ENCODE peak calls at places on chromosomes 3 and 15, in six cellular contexts. One of them, this sample, is unnamed. For H3K4me1, the result is how much of the 10 kb centered on the place peaks cover.

GRCh38 chr3:169657351-169658124 is 6.0 kb downstream of the MECOM start:
- DNase-seq in body of pancreas: peak
- DNase-seq in IMR-90: no peak
- DNase-seq in A673: no peak
- DNase-seq in stomach: peak
- DNase-seq in GM23338: no peak
- DNase-seq in this sample: no peak

GRCh38 chr3:109178701-109179100 is 42.2 kb downstream of the C3orf85 start:
- DNase-seq in body of pancreas: no peak
- DNase-seq in IMR-90: no peak
- DNase-seq in A673: no peak
- DNase-seq in stomach: no peak
- DNase-seq in GM23338: no peak
- DNase-seq in this sample: no peak

GRCh38 chr3:139928708-139929505 is 6.1 kb upstream of the CLSTN2 start:
- DNase-seq in body of pancreas: no peak
- DNase-seq in IMR-90: no peak
- DNase-seq in A673: no peak
- DNase-seq in stomach: no peak
- DNase-seq in GM23338: no peak
- DNase-seq in this sample: no peak

GRCh38 chr15:58015565-58015964 is 49.9 kb downstream of the ALDH1A2 start:
- DNase-seq in body of pancreas: no peak
- DNase-seq in IMR-90: no peak
- DNase-seq in A673: no peak
- DNase-seq in stomach: no peak
- DNase-seq in GM23338: no peak
- DNase-seq in this sample: no peak

GRCh38 chr15:100914876-100915275 is 4.3 kb upstream of the LRRK1 start:
- DNase-seq in body of pancreas: no peak
- DNase-seq in IMR-90: peak
- DNase-seq in A673: no peak
- DNase-seq in stomach: no peak
- DNase-seq in GM23338: peak
- DNase-seq in this sample: peak

GRCh38 chr3:196159952-196160804 is 51.0 kb downstream of the ZDHHC19 start:
- DNase-seq in body of pancreas: peak
- DNase-seq in IMR-90: peak
- DNase-seq in A673: no peak
- DNase-seq in stomach: peak
- DNase-seq in GM23338: peak
- DNase-seq in this sample: no peak

GRCh38 chr15:62495670-62496328 is 330.7 kb upstream of the C2CD4B start:
- DNase-seq in body of pancreas: peak
- DNase-seq in IMR-90: peak
- DNase-seq in A673: no peak
- DNase-seq in stomach: peak
- DNase-seq in GM23338: no peak
- DNase-seq in this sample: peak

GRCh38 chr15:27903405-27903804 is 195.7 kb downstream of the OCA2 start:
- DNase-seq in body of pancreas: no peak
- DNase-seq in IMR-90: no peak
- DNase-seq in A673: no peak
- DNase-seq in stomach: no peak
- DNase-seq in GM23338: no peak
- DNase-seq in this sample: no peak

GRCh38 chr15:94792166-94792565 is 560.8 kb downstream of the MCTP2 start:
- DNase-seq in body of pancreas: no peak
- DNase-seq in IMR-90: peak
- DNase-seq in A673: no peak
- DNase-seq in stomach: no peak
- DNase-seq in GM23338: no peak
- DNase-seq in this sample: no peak

GRCh38 chr15:57418640-57419039 is 42.3 kb downstream of the CGNL1 start:
- DNase-seq in body of pancreas: no peak
- DNase-seq in IMR-90: no peak
- DNase-seq in A673: no peak
- DNase-seq in stomach: no peak
- DNase-seq in GM23338: no peak
- DNase-seq in this sample: no peak

GRCh38 chr3:136578290-136578689 is 173.9 kb downstream of the STAG1 start:
- DNase-seq in body of pancreas: no peak
- DNase-seq in IMR-90: no peak
- DNase-seq in A673: no peak
- DNase-seq in stomach: no peak
- DNase-seq in GM23338: no peak
- DNase-seq in this sample: no peak

GRCh38 chr3:44070841-44071240 is 170.8 kb upstream of the TOPAZ1 start:
- DNase-seq in body of pancreas: no peak
- DNase-seq in IMR-90: no peak
- DNase-seq in A673: no peak
- DNase-seq in stomach: no peak
- DNase-seq in GM23338: no peak
- DNase-seq in this sample: no peak

GRCh38 chr3:106332884-106333283 is 464.1 kb upstream of the CBLB start:
- DNase-seq in body of pancreas: no peak
- DNase-seq in IMR-90: peak
- DNase-seq in A673: peak
- DNase-seq in stomach: no peak
- DNase-seq in GM23338: peak
- DNase-seq in this sample: no peak

GRCh38 chr3:184813357-184813756 is 1.4 kb downstream of the VPS8 start:
- DNase-seq in body of pancreas: no peak
- DNase-seq in IMR-90: no peak
- DNase-seq in A673: no peak
- DNase-seq in stomach: no peak
- DNase-seq in GM23338: no peak
- DNase-seq in this sample: no peak
- H3K4me3 ChIP-seq in body of pancreas: no peak
- H3K4me3 ChIP-seq in IMR-90: no peak
- H3K4me3 ChIP-seq in A673: peak
- H3K4me3 ChIP-seq in stomach: peak
- H3K4me3 ChIP-seq in GM23338: peak
- H3K4me3 ChIP-seq in this sample: no peak

DNA sequence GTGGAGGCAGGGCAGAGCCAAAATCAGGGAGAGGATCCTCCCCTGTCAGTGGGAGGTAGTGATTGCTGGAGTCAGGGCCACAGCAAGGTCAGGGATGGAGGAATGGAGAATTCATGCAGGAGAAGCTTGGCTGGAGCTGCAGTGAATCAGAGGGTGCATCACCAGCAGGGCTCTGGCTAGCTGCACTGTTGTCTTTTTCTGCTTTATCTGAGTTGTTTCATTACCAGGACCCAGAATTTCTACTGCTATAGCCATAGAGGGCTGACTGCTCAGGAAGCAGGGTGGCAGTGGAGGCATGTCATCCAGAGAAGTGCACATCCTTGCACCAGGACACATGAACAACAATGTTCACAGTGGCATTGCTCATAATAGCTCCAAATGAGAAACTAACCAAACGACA is 113.5 kb upstream of the GALNT15 start:
- DNase-seq in body of pancreas: peak
- DNase-seq in IMR-90: peak
- DNase-seq in A673: no peak
- DNase-seq in stomach: no peak
- DNase-seq in GM23338: no peak
- DNase-seq in this sample: peak
- H3K4me1 ChIP-seq in body of pancreas: under half
- H3K4me1 ChIP-seq in IMR-90: under half
- H3K4me1 ChIP-seq in A673: under half
- H3K4me1 ChIP-seq in stomach: under half
- H3K4me1 ChIP-seq in GM23338: under half
- H3K4me1 ChIP-seq in this sample: under half

GRCh38 chr3:114383875-114384557 is 90.2 kb downstream of the TIGIT start:
- DNase-seq in body of pancreas: peak
- DNase-seq in IMR-90: peak
- DNase-seq in A673: peak
- DNase-seq in stomach: peak
- DNase-seq in GM23338: peak
- DNase-seq in this sample: peak
- H3K4me3 ChIP-seq in body of pancreas: no peak
- H3K4me3 ChIP-seq in IMR-90: no peak
- H3K4me3 ChIP-seq in A673: peak
- H3K4me3 ChIP-seq in stomach: peak
- H3K4me3 ChIP-seq in GM23338: no peak
- H3K4me3 ChIP-seq in this sample: peak

DNA sequence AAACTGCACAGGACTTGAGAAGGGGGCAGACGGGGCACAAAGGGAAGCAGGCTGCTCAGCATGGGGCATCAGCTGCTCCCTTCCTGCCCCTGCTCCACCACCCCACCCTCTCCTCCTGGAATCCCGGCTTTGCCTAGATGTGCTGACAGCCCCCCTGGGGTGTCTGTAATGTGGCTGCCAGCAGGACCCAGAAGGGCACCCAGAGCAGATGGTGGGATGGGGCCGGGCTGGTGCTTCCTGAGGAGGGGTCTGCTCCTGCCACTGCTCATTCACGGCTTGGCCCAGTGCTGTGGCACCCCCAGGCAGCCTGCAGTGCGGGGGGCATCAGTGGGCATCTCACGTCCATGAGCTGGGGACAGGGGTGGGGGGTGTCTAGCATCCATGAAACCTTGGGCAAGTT is 10.2 kb downstream of the H1-8 start:
- DNase-seq in body of pancreas: no peak
- DNase-seq in IMR-90: no peak
- DNase-seq in A673: no peak
- DNase-seq in stomach: no peak
- DNase-seq in GM23338: no peak
- DNase-seq in this sample: no peak
- H3K4me1 ChIP-seq in body of pancreas: under half
- H3K4me1 ChIP-seq in IMR-90: under half
- H3K4me1 ChIP-seq in A673: under half
- H3K4me1 ChIP-seq in stomach: under half
- H3K4me1 ChIP-seq in GM23338: under half
- H3K4me1 ChIP-seq in this sample: under half

GRCh38 chr3:195126073-195126605 is 144.8 kb downstream of the XXYLT1 start:
- DNase-seq in body of pancreas: no peak
- DNase-seq in IMR-90: no peak
- DNase-seq in A673: no peak
- DNase-seq in stomach: no peak
- DNase-seq in GM23338: no peak
- DNase-seq in this sample: no peak
- H3K4me3 ChIP-seq in body of pancreas: no peak
- H3K4me3 ChIP-seq in IMR-90: no peak
- H3K4me3 ChIP-seq in A673: no peak
- H3K4me3 ChIP-seq in stomach: no peak
- H3K4me3 ChIP-seq in GM23338: no peak
- H3K4me3 ChIP-seq in this sample: no peak

GRCh38 chr3:129614435-129614834 is 8.0 kb upstream of the PLXND1 start:
- DNase-seq in body of pancreas: no peak
- DNase-seq in IMR-90: no peak
- DNase-seq in A673: no peak
- DNase-seq in stomach: no peak
- DNase-seq in GM23338: no peak
- DNase-seq in this sample: no peak
- H3K4me1 ChIP-seq in body of pancreas: under half
- H3K4me1 ChIP-seq in IMR-90: under half
- H3K4me1 ChIP-seq in A673: under half
- H3K4me1 ChIP-seq in stomach: under half
- H3K4me1 ChIP-seq in GM23338: under half
- H3K4me1 ChIP-seq in this sample: under half

GRCh38 chr3:49191741-49192140 is 20.3 kb downstream of the KLHDC8B start:
- DNase-seq in body of pancreas: no peak
- DNase-seq in IMR-90: no peak
- DNase-seq in A673: no peak
- DNase-seq in stomach: no peak
- DNase-seq in GM23338: no peak
- DNase-seq in this sample: no peak
- H3K4me3 ChIP-seq in body of pancreas: no peak
- H3K4me3 ChIP-seq in IMR-90: no peak
- H3K4me3 ChIP-seq in A673: no peak
- H3K4me3 ChIP-seq in stomach: no peak
- H3K4me3 ChIP-seq in GM23338: no peak
- H3K4me3 ChIP-seq in this sample: no peak

DNA sequence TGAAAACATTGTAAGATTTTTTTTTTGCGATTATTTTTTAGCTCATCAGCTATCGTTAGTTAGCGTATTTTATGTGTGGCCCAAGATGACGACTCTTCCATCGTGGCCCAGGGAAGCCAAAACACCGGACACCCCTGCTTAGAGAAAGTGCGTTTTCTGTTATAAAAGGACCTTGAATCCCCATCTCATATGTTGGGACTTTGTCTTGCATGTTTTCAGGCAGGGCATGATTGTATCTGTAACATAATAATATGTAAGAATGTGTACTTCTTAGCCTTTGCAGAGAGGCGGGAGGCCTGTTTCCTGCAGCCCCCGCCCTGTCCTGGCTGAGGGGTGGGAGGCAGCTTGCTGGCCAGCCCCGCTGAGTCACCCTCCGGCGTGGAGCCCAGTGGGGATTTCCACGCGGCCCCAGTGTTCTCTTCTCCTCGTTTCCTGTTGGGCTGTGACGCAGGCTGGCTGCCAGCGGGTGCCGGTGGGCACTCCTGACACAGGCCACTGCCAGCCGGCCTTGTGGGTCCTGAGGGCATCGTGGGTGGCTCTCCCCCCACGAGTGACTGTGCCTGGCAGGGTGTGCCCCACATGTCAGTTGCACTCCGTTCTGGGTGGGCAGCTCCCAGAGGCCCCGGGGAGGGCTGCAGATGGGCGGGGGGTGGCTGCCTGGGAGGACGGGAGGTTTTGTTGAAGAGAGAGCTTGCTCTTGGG is 55.6 kb downstream of the SMAD3 start:
- DNase-seq in body of pancreas: peak
- DNase-seq in IMR-90: peak
- DNase-seq in A673: peak
- DNase-seq in stomach: peak
- DNase-seq in GM23338: no peak
- DNase-seq in this sample: peak
- H3K4me1 ChIP-seq in body of pancreas: half or more
- H3K4me1 ChIP-seq in IMR-90: half or more
- H3K4me1 ChIP-seq in A673: under half
- H3K4me1 ChIP-seq in stomach: half or more
- H3K4me1 ChIP-seq in GM23338: under half
- H3K4me1 ChIP-seq in this sample: under half

This sample was measured in ovary.